ENCODE peak calls at places on chromosomes 5 and 9, in six cellular contexts. One of them, this sample, is unnamed.

GRCh38 chr9:14910178-14910805 is at the start of gene FREM1:
- DNase-seq in ureter: peak; percentile 45
- DNase-seq in osteocyte: peak; percentile 87
- DNase-seq in 8988T: no peak
- DNase-seq in NCI-H1105: peak; percentile 71
- DNase-seq in coronary artery: peak; percentile 74
- DNase-seq in this sample: no peak

GRCh38 chr9:77817590-77818311 is 169.6 kb upstream of the GNA14 start:
- DNase-seq in ureter: no peak
- DNase-seq in osteocyte: no peak
- DNase-seq in 8988T: no peak
- DNase-seq in NCI-H1105: no peak
- DNase-seq in coronary artery: no peak
- DNase-seq in this sample: no peak

GRCh38 chr5:15798006-15798405 is 298.0 kb downstream of the FBXL7 start:
- DNase-seq in ureter: no peak
- DNase-seq in osteocyte: no peak
- DNase-seq in 8988T: no peak
- DNase-seq in NCI-H1105: no peak
- DNase-seq in coronary artery: no peak
- DNase-seq in this sample: no peak

GRCh38 chr5:43603535-43604363 is 769 bp downstream of the NNT start:
- DNase-seq in ureter: peak; percentile 71
- DNase-seq in osteocyte: peak; percentile 87
- DNase-seq in 8988T: peak; percentile 58
- DNase-seq in NCI-H1105: peak; percentile 73
- DNase-seq in coronary artery: peak; percentile 84
- DNase-seq in this sample: no peak

GRCh38 chr5:146041180-146041789 is 64.1 kb downstream of the PLAC8L1 start:
- DNase-seq in ureter: no peak
- DNase-seq in osteocyte: peak; percentile 56
- DNase-seq in 8988T: no peak
- DNase-seq in NCI-H1105: no peak
- DNase-seq in coronary artery: no peak
- DNase-seq in this sample: no peak

GRCh38 chr5:123036391-123037103 is at the start of gene PPIC:
- DNase-seq in ureter: peak; percentile 89
- DNase-seq in osteocyte: peak; percentile 93
- DNase-seq in 8988T: peak; percentile 76
- DNase-seq in NCI-H1105: peak; percentile 5
- DNase-seq in coronary artery: peak; percentile 94
- DNase-seq in this sample: peak; percentile 87

GRCh38 chr9:134811673-134812668 is 68.6 kb upstream of the FCN2 start:
- DNase-seq in ureter: no peak
- DNase-seq in osteocyte: no peak
- DNase-seq in 8988T: no peak
- DNase-seq in NCI-H1105: no peak
- DNase-seq in coronary artery: no peak
- DNase-seq in this sample: no peak

GRCh38 chr9:33817327-33818166 is 587 bp downstream of the UBE2R2 start:
- DNase-seq in ureter: peak; percentile 63
- DNase-seq in osteocyte: peak; percentile 88
- DNase-seq in 8988T: peak; percentile 75
- DNase-seq in NCI-H1105: no peak
- DNase-seq in coronary artery: peak; percentile 83
- DNase-seq in this sample: peak; percentile 35

GRCh38 chr9:128927731-128928411 is 7.1 kb downstream of the PHYHD1 start:
- DNase-seq in ureter: no peak
- DNase-seq in osteocyte: no peak
- DNase-seq in 8988T: peak; percentile 77
- DNase-seq in NCI-H1105: peak; percentile 22
- DNase-seq in coronary artery: no peak
- DNase-seq in this sample: peak; percentile 83

GRCh38 chr9:22097712-22098111 is 88.6 kb upstream of the CDKN2B start:
- DNase-seq in ureter: no peak
- DNase-seq in osteocyte: no peak
- DNase-seq in 8988T: no peak
- DNase-seq in NCI-H1105: no peak
- DNase-seq in coronary artery: no peak
- DNase-seq in this sample: no peak

GRCh38 chr5:116389601-116390000 is 185.0 kb downstream of the SEMA6A start:
- DNase-seq in ureter: no peak
- DNase-seq in osteocyte: no peak
- DNase-seq in 8988T: no peak
- DNase-seq in NCI-H1105: no peak
- DNase-seq in coronary artery: no peak
- DNase-seq in this sample: no peak

GRCh38 chr9:69923972-69924371 is 103.4 kb downstream of the CFAP95 start:
- DNase-seq in ureter: no peak
- DNase-seq in osteocyte: no peak
- DNase-seq in 8988T: no peak
- DNase-seq in NCI-H1105: no peak
- DNase-seq in coronary artery: no peak
- DNase-seq in this sample: no peak

GRCh38 chr9:101398930-101399640 is 434 bp downstream of the ZNF189 start:
- DNase-seq in ureter: peak; percentile 49
- DNase-seq in osteocyte: no peak
- DNase-seq in 8988T: no peak
- DNase-seq in NCI-H1105: peak; percentile 12
- DNase-seq in coronary artery: no peak
- DNase-seq in this sample: no peak

GRCh38 chr5:54764102-54764501 is 221.3 kb downstream of the ESM1 start:
- DNase-seq in ureter: no peak
- DNase-seq in osteocyte: no peak
- DNase-seq in 8988T: no peak
- DNase-seq in NCI-H1105: no peak
- DNase-seq in coronary artery: no peak
- DNase-seq in this sample: no peak

GRCh38 chr5:153523831-153524230 is 33.4 kb downstream of the GRIA1 start:
- DNase-seq in ureter: no peak
- DNase-seq in osteocyte: no peak
- DNase-seq in 8988T: no peak
- DNase-seq in NCI-H1105: no peak
- DNase-seq in coronary artery: no peak
- DNase-seq in this sample: no peak

GRCh38 chr9:35962126-35962906 is 4.4 kb upstream of the OR2S2 start:
- DNase-seq in ureter: no peak
- DNase-seq in osteocyte: no peak
- DNase-seq in 8988T: peak; percentile 32
- DNase-seq in NCI-H1105: no peak
- DNase-seq in coronary artery: no peak
- DNase-seq in this sample: peak; percentile 58

GRCh38 chr9:84819446-84819845 is 149.9 kb downstream of the NTRK2 start:
- DNase-seq in ureter: no peak
- DNase-seq in osteocyte: peak; percentile 65
- DNase-seq in 8988T: no peak
- DNase-seq in NCI-H1105: no peak
- DNase-seq in coronary artery: no peak
- DNase-seq in this sample: no peak

GRCh38 chr9:89661956-89662717 is 57.3 kb downstream of the GADD45G start:
- DNase-seq in ureter: peak; percentile 98
- DNase-seq in osteocyte: peak; percentile 92
- DNase-seq in 8988T: peak; percentile 80
- DNase-seq in NCI-H1105: peak; percentile 95
- DNase-seq in coronary artery: peak; percentile 97
- DNase-seq in this sample: peak; percentile 100

GRCh38 chr9:131402738-131403492 is 9.0 kb downstream of the PRRC2B start:
- DNase-seq in ureter: peak; percentile 85
- DNase-seq in osteocyte: no peak
- DNase-seq in 8988T: no peak
- DNase-seq in NCI-H1105: no peak
- DNase-seq in coronary artery: peak; percentile 94
- DNase-seq in this sample: no peak

GRCh38 chr5:33997331-33997983 is 10.4 kb downstream of the AMACR start:
- DNase-seq in ureter: peak; percentile 69
- DNase-seq in osteocyte: no peak
- DNase-seq in 8988T: no peak
- DNase-seq in NCI-H1105: peak; percentile 66
- DNase-seq in coronary artery: peak; percentile 79
- DNase-seq in this sample: peak; percentile 52

GRCh38 chr5:163385824-163386223 is 51.6 kb upstream of the CCNG1 start:
- DNase-seq in ureter: no peak
- DNase-seq in osteocyte: no peak
- DNase-seq in 8988T: no peak
- DNase-seq in NCI-H1105: no peak
- DNase-seq in coronary artery: no peak
- DNase-seq in this sample: no peak

GRCh38 chr5:23528677-23529076 is 21.3 kb downstream of the PRDM9 start:
- DNase-seq in ureter: no peak
- DNase-seq in osteocyte: no peak
- DNase-seq in 8988T: no peak
- DNase-seq in NCI-H1105: no peak
- DNase-seq in coronary artery: no peak
- DNase-seq in this sample: no peak

GRCh38 chr9:21455320-21455719 is 15.1 kb downstream of the IFNA1 start:
- DNase-seq in ureter: no peak
- DNase-seq in osteocyte: no peak
- DNase-seq in 8988T: no peak
- DNase-seq in NCI-H1105: no peak
- DNase-seq in coronary artery: no peak
- DNase-seq in this sample: no peak

GRCh38 chr5:152499816-152500575 is 94.9 kb upstream of the NMUR2 start:
- DNase-seq in ureter: no peak
- DNase-seq in osteocyte: no peak
- DNase-seq in 8988T: no peak
- DNase-seq in NCI-H1105: no peak
- DNase-seq in coronary artery: no peak
- DNase-seq in this sample: no peak

GRCh38 chr5:170353011-170353890 is 35.9 kb downstream of the KCNMB1 start:
- DNase-seq in ureter: no peak
- DNase-seq in osteocyte: no peak
- DNase-seq in 8988T: no peak
- DNase-seq in NCI-H1105: no peak
- DNase-seq in coronary artery: peak; percentile 68
- DNase-seq in this sample: no peak

GRCh38 chr5:145976431-145977155 is 40.2 kb downstream of the SH3RF2 start:
- DNase-seq in ureter: no peak
- DNase-seq in osteocyte: no peak
- DNase-seq in 8988T: no peak
- DNase-seq in NCI-H1105: no peak
- DNase-seq in coronary artery: no peak
- DNase-seq in this sample: no peak

GRCh38 chr5:140345919-140346347 is 470 bp downstream of the HBEGF start:
- DNase-seq in ureter: peak; percentile 56
- DNase-seq in osteocyte: peak; percentile 87
- DNase-seq in 8988T: peak; percentile 79
- DNase-seq in NCI-H1105: no peak
- DNase-seq in coronary artery: no peak
- DNase-seq in this sample: no peak

GRCh38 chr9:80285325-80285724 is 713.6 kb downstream of the TLE4 start:
- DNase-seq in ureter: no peak
- DNase-seq in osteocyte: no peak
- DNase-seq in 8988T: no peak
- DNase-seq in NCI-H1105: no peak
- DNase-seq in coronary artery: no peak
- DNase-seq in this sample: no peak

GRCh38 chr5:35920890-35921289 is 17.5 kb downstream of the CAPSL start:
- DNase-seq in ureter: no peak
- DNase-seq in osteocyte: no peak
- DNase-seq in 8988T: no peak
- DNase-seq in NCI-H1105: no peak
- DNase-seq in coronary artery: no peak
- DNase-seq in this sample: no peak

GRCh38 chr5:157431544-157432200 is 28.3 kb upstream of the NIPAL4 start:
- DNase-seq in ureter: no peak
- DNase-seq in osteocyte: no peak
- DNase-seq in 8988T: no peak
- DNase-seq in NCI-H1105: peak; percentile 9
- DNase-seq in coronary artery: no peak
- DNase-seq in this sample: no peak

GRCh38 chr5:81759632-81760005 is 8.7 kb upstream of the SSBP2 start:
- DNase-seq in ureter: no peak
- DNase-seq in osteocyte: no peak
- DNase-seq in 8988T: no peak
- DNase-seq in NCI-H1105: no peak
- DNase-seq in coronary artery: no peak
- DNase-seq in this sample: no peak

GRCh38 chr9:89507626-89508025 is 9.7 kb upstream of the SEMA4D start:
- DNase-seq in ureter: no peak
- DNase-seq in osteocyte: no peak
- DNase-seq in 8988T: no peak
- DNase-seq in NCI-H1105: no peak
- DNase-seq in coronary artery: no peak
- DNase-seq in this sample: no peak

GRCh38 chr5:168916266-168916665 is 337.1 kb upstream of the PANK3 start:
- DNase-seq in ureter: peak; percentile 78
- DNase-seq in osteocyte: no peak
- DNase-seq in 8988T: no peak
- DNase-seq in NCI-H1105: no peak
- DNase-seq in coronary artery: no peak
- DNase-seq in this sample: no peak

GRCh38 chr5:2133080-2133479 is 250.4 kb upstream of the IRX4 start:
- DNase-seq in ureter: no peak
- DNase-seq in osteocyte: no peak
- DNase-seq in 8988T: no peak
- DNase-seq in NCI-H1105: no peak
- DNase-seq in coronary artery: no peak
- DNase-seq in this sample: no peak

GRCh38 chr9:126488310-126488709 is 125.4 kb upstream of the LMX1B start:
- DNase-seq in ureter: no peak
- DNase-seq in osteocyte: no peak
- DNase-seq in 8988T: no peak
- DNase-seq in NCI-H1105: no peak
- DNase-seq in coronary artery: no peak
- DNase-seq in this sample: no peak

GRCh38 chr9:69675563-69675962 is 3.4 kb upstream of the APBA1 start:
- DNase-seq in ureter: no peak
- DNase-seq in osteocyte: no peak
- DNase-seq in 8988T: no peak
- DNase-seq in NCI-H1105: no peak
- DNase-seq in coronary artery: no peak
- DNase-seq in this sample: no peak

GRCh38 chr9:136245194-136246150 is at the start of gene QSOX2:
- DNase-seq in ureter: peak; percentile 83
- DNase-seq in osteocyte: peak; percentile 95
- DNase-seq in 8988T: peak; percentile 85
- DNase-seq in NCI-H1105: peak; percentile 70
- DNase-seq in coronary artery: peak; percentile 84
- DNase-seq in this sample: peak; percentile 93

GRCh38 chr5:175520321-175520720 is 42.0 kb downstream of the SFXN1 start:
- DNase-seq in ureter: no peak
- DNase-seq in osteocyte: no peak
- DNase-seq in 8988T: no peak
- DNase-seq in NCI-H1105: no peak
- DNase-seq in coronary artery: no peak
- DNase-seq in this sample: no peak

This sample was measured in H54.